ENCODE peak calls at places on chromosomes 16 and 17, in six cellular contexts. X, Y, A, N, C and K are unnamed samples.

GRCh38 chr16:25063102-25063501 is 47.9 kb upstream of the ARHGAP17 start:
- DNase-seq in C (no peak), X (no peak), Y (no peak), N (no peak), A (no peak), K (peak; percentile 36)

GRCh38 chr16:454397-454940 is 29.0 kb downstream of the RAB11FIP3 start:
- DNase-seq in N (no peak), C (no peak), A (no peak), X (no peak), Y (no peak), K (no peak)

GRCh38 chr17:79911430-79912399 is 72.5 kb upstream of the CBX4 start:
- DNase-seq in N (no peak), X (no peak), Y (no peak), A (no peak), C (no peak), K (no peak)

GRCh38 chr16:27690604-27691003 is 140.7 kb downstream of the KATNIP start:
- DNase-seq in A (no peak), X (no peak), Y (peak; percentile 61), C (no peak), N (no peak), K (peak; percentile 30)

GRCh38 chr16:84633622-84634021 is 14.7 kb upstream of the KLHL36 start:
- DNase-seq in A (no peak), N (no peak), Y (no peak), X (no peak), C (no peak), K (no peak)

GRCh38 chr17:10936931-10937330 is 99.0 kb upstream of the PIRT start:
- DNase-seq in C (no peak), N (no peak), X (no peak), Y (no peak), A (no peak), K (no peak)

GRCh38 chr17:75459590-75460267 is 3.3 kb downstream of the TMEM94 start:
- DNase-seq in X (no peak), C (no peak), Y (no peak), N (no peak), A (no peak), K (no peak)

GRCh38 chr17:80947200-80947940 is 44.3 kb upstream of the CHMP6 start:
- DNase-seq in A (no peak), Y (no peak), N (no peak), C (no peak), X (no peak), K (no peak)

GRCh38 chr17:43702636-43703035 is 40.9 kb upstream of the MEOX1 start:
- DNase-seq in A (no peak), N (no peak), X (no peak), C (peak; percentile 10), Y (peak; percentile 37), K (peak; percentile 12)

GRCh38 chr17:17119106-17119505 is 76.8 kb downstream of the MPRIP start:
- DNase-seq in N (no peak), X (no peak), A (no peak), Y (no peak), C (no peak), K (no peak)

GRCh38 chr17:18141210-18141803 is 32.8 kb downstream of the MYO15A start:
- DNase-seq in Y (peak; percentile 52), A (no peak), N (no peak), X (peak; percentile 20), C (no peak), K (peak; percentile 43)

GRCh38 chr16:69451166-69451565 is 26.7 kb downstream of the CYB5B start:
- DNase-seq in N (no peak), A (no peak), X (no peak), C (no peak), Y (no peak), K (no peak)

GRCh38 chr17:80891096-80892018 is 100.3 kb upstream of the CHMP6 start:
- DNase-seq in N (no peak), X (peak; percentile 58), Y (peak; percentile 81), A (no peak), C (peak; percentile 82), K (peak; percentile 73)

GRCh38 chr17:67672592-67672991 is 45.1 kb upstream of the NOL11 start:
- DNase-seq in N (no peak), C (no peak), A (no peak), X (no peak), Y (no peak), K (no peak)

GRCh38 chr16:69701866-69702265 is 24.5 kb downstream of the NQO1 start:
- DNase-seq in Y (no peak), C (no peak), A (no peak), X (no peak), N (no peak), K (no peak)

GRCh38 chr17:83079766-83080616 is 582 bp downstream of the METRNL start:
- DNase-seq in C (no peak), X (no peak), N (no peak), A (no peak), Y (no peak), K (peak; percentile 31)

GRCh38 chr17:33582661-33583060 is 289.6 kb upstream of the ASIC2 start:
- DNase-seq in Y (no peak), N (no peak), X (no peak), C (no peak), A (no peak), K (no peak)

GRCh38 chr17:32111141-32111771 is 31.0 kb upstream of the RHOT1 start:
- DNase-seq in Y (peak; percentile 49), C (peak; percentile 11), A (no peak), X (no peak), N (no peak), K (peak; percentile 28)

GRCh38 chr17:62668091-62668804 is 40.8 kb downstream of the MRC2 start:
- DNase-seq in N (no peak), Y (no peak), C (no peak), X (no peak), A (no peak), K (no peak)